ENCODE peak calls at places on chromosomes 7 and 10, in eight cellular contexts. P is LHCN-M2; W is stimulated activated CD4-positive, alpha-beta T cell treated with anti-CD3 and anti-CD28 coated beads, Interleukin-1b, Interleukin-23, amount 100 ng/mL, for 24 hours; E is OCI-LY7; Y is stromal cell of bone marrow; U is GM12891; X is GM12892; L is astrocyte. Q is an unnamed sample.

GRCh38 chr10:101217450-101218281 is 11.6 kb downstream of the LBX1 start:
- DNase-seq in X (no peak), E (no peak), U (no peak), W (no peak), L (peak), Y (peak), P (peak), Q (no peak)

GRCh38 chr10:52772623-52773022 is at the start of gene MBL2:
- DNase-seq in E (no peak), L (no peak), U (no peak), P (no peak), W (no peak), X (no peak), Y (no peak), Q (no peak)

GRCh38 chr10:132544744-132545658 is 7.4 kb downstream of the INPP5A start:
- DNase-seq in U (no peak), X (no peak), E (peak), P (no peak), L (no peak), W (no peak), Y (no peak), Q (no peak)

GRCh38 chr7:95772771-95773581 is 622 bp downstream of the DYNC1I1 start:
- DNase-seq in E (no peak), U (no peak), L (peak), P (no peak), X (no peak), W (no peak), Y (no peak), Q (peak)

GRCh38 chr7:36564500-36564899 is 159.8 kb downstream of the AOAH start:
- DNase-seq in L (no peak), U (no peak), Y (no peak), W (no peak), X (no peak), P (no peak), E (no peak), Q (no peak)

GRCh38 chr10:36094091-36094490 is 452.0 kb upstream of the FZD8 start:
- DNase-seq in X (no peak), P (peak), E (no peak), W (no peak), L (no peak), Y (peak), U (no peak), Q (no peak)

GRCh38 chr10:12587408-12587807 is 238.1 kb downstream of the CAMK1D start:
- DNase-seq in P (no peak), U (no peak), W (no peak), L (no peak), Y (no peak), X (no peak), E (no peak), Q (no peak)

GRCh38 chr7:150648358-150649083 is 16.3 kb upstream of the GIMAP6 start:
- DNase-seq in L (no peak), Y (no peak), X (no peak), P (no peak), U (no peak), E (no peak), W (no peak), Q (no peak)

GRCh38 chr10:132522521-132523411 is 14.8 kb upstream of the INPP5A start:
- DNase-seq in P (no peak), W (no peak), E (no peak), L (no peak), U (no peak), X (no peak), Y (no peak), Q (no peak)

GRCh38 chr10:130243015-130243414 is 106.8 kb downstream of the GLRX3 start:
- DNase-seq in L (no peak), X (no peak), E (no peak), U (no peak), W (no peak), Y (no peak), P (no peak), Q (no peak)